ENCODE peak calls at places on chromosome 19, in ten cellular contexts. Y is frontal cortex; F is stimulated activated CD8-positive, alpha-beta memory T cell treated with anti-CD3 and anti-CD28 coated beads, Interleukin-12 subunit alpha, Interleukin-12 subunit beta, amount 100 ng/mL, for 4 hours; U is cardiac fibroblast; D is Jurkat, Clone E6-1; I is left kidney; S is ecto neural progenitor cell; C is effector memory CD8-positive, alpha-beta T cell; J is hippocampal formation; R is activated naive CD8-positive, alpha-beta T cell treated with anti-CD3 and anti-CD28 coated beads, Interleukin-2, amount 50 U/mL, for 24 hours. G is an unnamed sample.

GRCh38 chr19:16373539-16373938 is 48.9 kb downstream of the KLF2 start:
- DNase-seq in Y (no peak), F (no peak), U (peak; percentile 87), D (no peak), I (no peak), S (no peak), C (no peak), J (no peak), R (no peak), G (no peak)

GRCh38 chr19:708154-709141 is at the start of gene PALM:
- DNase-seq in Y (peak; percentile 71), F (no peak), U (no peak), D (no peak), I (peak; percentile 81), S (peak; percentile 76), C (no peak), J (no peak), R (no peak), G (peak; percentile 74)

GRCh38 chr19:5046339-5047039 is 77.6 kb downstream of the KDM4B start:
- DNase-seq in Y (no peak), F (no peak), U (peak; percentile 66), D (no peak), I (no peak), S (no peak), C (no peak), J (no peak), R (no peak), G (peak; percentile 99)

GRCh38 chr19:39128511-39129079 is 3.0 kb downstream of the PAK4 start:
- DNase-seq in Y (no peak), F (no peak), U (no peak), D (no peak), I (no peak), S (no peak), C (no peak), J (no peak), R (no peak), G (no peak)

GRCh38 chr19:29761575-29762225 is 46.6 kb upstream of the C19orf12 start:
- DNase-seq in Y (no peak), F (no peak), U (no peak), D (no peak), I (peak; percentile 35), S (no peak), C (no peak), J (no peak), R (no peak), G (no peak)

GRCh38 chr19:14649020-14649419 is 25.6 kb downstream of the ADGRE3 start:
- DNase-seq in Y (no peak), F (no peak), U (no peak), D (no peak), I (no peak), S (no peak), C (no peak), J (no peak), R (no peak), G (no peak)

GRCh38 chr19:12596485-12596884 is 14.1 kb downstream of the ZNF490 start:
- DNase-seq in Y (no peak), F (no peak), U (no peak), D (no peak), I (peak; percentile 35), S (no peak), C (no peak), J (no peak), R (no peak), G (no peak)

GRCh38 chr19:49677901-49678674 is 1.0 kb downstream of the PRMT1 start:
- DNase-seq in Y (peak; percentile 63), F (peak; percentile 60), U (peak; percentile 77), D (peak; percentile 65), I (peak; percentile 96), S (peak; percentile 95), C (peak; percentile 70), J (peak; percentile 18), R (peak; percentile 83), G (peak; percentile 85)

GRCh38 chr19:16896913-16897571 is 8.2 kb downstream of the F2RL3 start:
- DNase-seq in Y (peak; percentile 88), F (peak; percentile 53), U (peak; percentile 93), D (peak; percentile 20), I (peak; percentile 98), S (peak; percentile 98), C (peak; percentile 52), J (peak; percentile 73), R (peak; percentile 77), G (peak; percentile 31)

GRCh38 chr19:55667958-55668357 is 7.1 kb upstream of the EPN1 start:
- DNase-seq in Y (no peak), F (no peak), U (no peak), D (no peak), I (no peak), S (no peak), C (no peak), J (no peak), R (no peak), G (no peak)

GRCh38 chr19:47610546-47610894 is 1.6 kb downstream of the BICRA start:
- DNase-seq in Y (no peak), F (no peak), U (no peak), D (no peak), I (no peak), S (no peak), C (no peak), J (no peak), R (no peak), G (no peak)

GRCh38 chr19:30374791-30375650 is 2.8 kb downstream of the ZNF536 start:
- DNase-seq in Y (peak; percentile 69), F (no peak), U (no peak), D (no peak), I (peak; percentile 62), S (peak; percentile 55), C (no peak), J (peak; percentile 51), R (no peak), G (no peak)

GRCh38 chr19:44878119-44878865 is 12.8 kb upstream of the TOMM40 start:
- DNase-seq in Y (no peak), F (no peak), U (no peak), D (no peak), I (peak; percentile 24), S (no peak), C (no peak), J (no peak), R (no peak), G (no peak)

GRCh38 chr19:10603873-10604459 is 16.9 kb upstream of the AP1M2 start:
- DNase-seq in Y (no peak), F (peak; percentile 11), U (peak; percentile 38), D (peak; percentile 57), I (peak; percentile 20), S (no peak), C (peak; percentile 29), J (peak; percentile 3), R (peak; percentile 34), G (peak; percentile 52)

GRCh38 chr19:37413243-37414084 is 42.6 kb downstream of the ZNF527 start:
- DNase-seq in Y (no peak), F (no peak), U (peak; percentile 34), D (no peak), I (no peak), S (no peak), C (no peak), J (no peak), R (no peak), G (no peak)

G was measured in NCI-H69.